ENCODE peak calls at places on chromosome 7, in five cellular contexts. One of them, this sample, is unnamed.
A peak's percentile ranks its signal among the peaks of the same experiment; 100 is the strongest.

GRCh38 chr7:27423821-27424220 is 181.2 kb downstream of the EVX1 start:
- DNase-seq in T-helper 2 cell: no peak
- DNase-seq in activated effector memory CD4-positive, alpha-beta T cell treated with Interleukin-2 at 50 U/mL for 16 hours: no peak
- DNase-seq in fibroblast of the aortic adventitia: no peak
- DNase-seq in GM04503: no peak
- DNase-seq in this sample: no peak

GRCh38 chr7:135274495-135275268 is 41.0 kb downstream of the STRA8 start:
- DNase-seq in T-helper 2 cell: peak; percentile 24
- DNase-seq in activated effector memory CD4-positive, alpha-beta T cell treated with Interleukin-2 at 50 U/mL for 16 hours: peak; percentile 40
- DNase-seq in fibroblast of the aortic adventitia: peak; percentile 84
- DNase-seq in GM04503: no peak
- DNase-seq in this sample: peak; percentile 55

GRCh38 chr7:40580776-40581175 is 446.0 kb downstream of the SUGCT start:
- DNase-seq in T-helper 2 cell: no peak
- DNase-seq in activated effector memory CD4-positive, alpha-beta T cell treated with Interleukin-2 at 50 U/mL for 16 hours: no peak
- DNase-seq in fibroblast of the aortic adventitia: no peak
- DNase-seq in GM04503: no peak
- DNase-seq in this sample: no peak

GRCh38 chr7:17362439-17363095 is 64.1 kb downstream of the AHR start:
- DNase-seq in T-helper 2 cell: no peak
- DNase-seq in activated effector memory CD4-positive, alpha-beta T cell treated with Interleukin-2 at 50 U/mL for 16 hours: no peak
- DNase-seq in fibroblast of the aortic adventitia: peak; percentile 28
- DNase-seq in GM04503: no peak
- DNase-seq in this sample: no peak

GRCh38 chr7:3463696-3464095 is 162.6 kb downstream of the SDK1 start:
- DNase-seq in T-helper 2 cell: no peak
- DNase-seq in activated effector memory CD4-positive, alpha-beta T cell treated with Interleukin-2 at 50 U/mL for 16 hours: no peak
- DNase-seq in fibroblast of the aortic adventitia: no peak
- DNase-seq in GM04503: no peak
- DNase-seq in this sample: no peak

GRCh38 chr7:105011771-105012502 is 2.1 kb upstream of the KMT2E start:
- DNase-seq in T-helper 2 cell: no peak
- DNase-seq in activated effector memory CD4-positive, alpha-beta T cell treated with Interleukin-2 at 50 U/mL for 16 hours: peak; percentile 20
- DNase-seq in fibroblast of the aortic adventitia: no peak
- DNase-seq in GM04503: no peak
- DNase-seq in this sample: peak; percentile 18

GRCh38 chr7:83347836-83348482 is 185.3 kb upstream of the PCLO start:
- DNase-seq in T-helper 2 cell: no peak
- DNase-seq in activated effector memory CD4-positive, alpha-beta T cell treated with Interleukin-2 at 50 U/mL for 16 hours: no peak
- DNase-seq in fibroblast of the aortic adventitia: peak; percentile 67
- DNase-seq in GM04503: peak; percentile 24
- DNase-seq in this sample: no peak

GRCh38 chr7:151800391-151800790 is 76.5 kb downstream of the PRKAG2 start:
- DNase-seq in T-helper 2 cell: no peak
- DNase-seq in activated effector memory CD4-positive, alpha-beta T cell treated with Interleukin-2 at 50 U/mL for 16 hours: no peak
- DNase-seq in fibroblast of the aortic adventitia: no peak
- DNase-seq in GM04503: no peak
- DNase-seq in this sample: no peak

This sample was measured in CD8-positive, alpha-beta memory T cell.